ENCODE peak calls at places on chromosomes 4 and X, in four cellular contexts. R is cardiac muscle cell, W is NCI-H345, X is astrocyte. Z is an unnamed sample.

GRCh38 chr4:57214654-57215411 is 104.6 kb upstream of the IGFBP7 start:
- DNase-seq in R (no peak), W (no peak), X (no peak), Z (no peak)

GRCh38 chr4:38125816-38126215 is 165.6 kb downstream of the PTTG2 start:
- DNase-seq in W (no peak), R (no peak), X (no peak), Z (no peak)

GRCh38 chr4:74441744-74442143 is 3.2 kb upstream of the AREG start:
- DNase-seq in W (no peak), X (no peak), R (no peak), Z (no peak)

GRCh38 chrX:139691493-139691842 is 16.5 kb downstream of the MCF2 start:
- DNase-seq in W (no peak), X (no peak), R (peak), Z (no peak)

GRCh38 chr4:108215055-108215454 is 46.3 kb upstream of the LEF1 start:
- DNase-seq in R (no peak), W (no peak), X (no peak), Z (no peak)

GRCh38 chr4:17168571-17168970 is 270.1 kb upstream of the LDB2 start:
- DNase-seq in R (no peak), W (no peak), X (peak), Z (no peak)

GRCh38 chr4:163161536-163162205 is 5.0 kb downstream of the NAF1 start:
- DNase-seq in W (no peak), R (no peak), X (peak), Z (no peak)

GRCh38 chr4:38691251-38692008 is 27.4 kb downstream of the KLF3 start:
- DNase-seq in W (no peak), R (no peak), X (peak), Z (no peak)

GRCh38 chr4:147492761-147493160 is 11.9 kb downstream of the EDNRA start:
- DNase-seq in R (no peak), X (peak), W (no peak), Z (no peak)

GRCh38 chr4:26321326-26322276 is 787 bp downstream of the RBPJ start:
- DNase-seq in X (peak), R (peak), W (peak), Z (peak)

GRCh38 chr4:88759039-88759631 is 61.5 kb upstream of the NAP1L5 start:
- DNase-seq in X (peak), W (peak), R (peak), Z (no peak)

GRCh38 chr4:98611649-98612317 is 46.6 kb downstream of the TSPAN5 start:
- DNase-seq in X (no peak), W (no peak), R (no peak), Z (no peak)

GRCh38 chr4:87239821-87240220 is 19.4 kb upstream of the KLHL8 start:
- DNase-seq in R (no peak), X (no peak), W (no peak), Z (no peak)

GRCh38 chr4:68708566-68708965 is 38.1 kb upstream of the UGT2B15 start:
- DNase-seq in X (no peak), W (no peak), R (no peak), Z (no peak)

GRCh38 chrX:130086414-130087207 is 23.7 kb downstream of the ELF4 start:
- DNase-seq in X (no peak), R (no peak), W (no peak), Z (no peak)

GRCh38 chr4:87465739-87466366 is 43.5 kb downstream of the NUDT9 start:
- DNase-seq in W (peak), X (peak), R (peak), Z (peak)

GRCh38 chrX:37380256-37380655 is 31.1 kb downstream of the PRRG1 start:
- DNase-seq in W (no peak), R (no peak), X (no peak), Z (no peak)

GRCh38 chr4:23582671-23583070 is 307.2 kb downstream of the PPARGC1A start:
- DNase-seq in X (no peak), R (no peak), W (no peak), Z (no peak)

GRCh38 chr4:145887241-145887964 is 51.2 kb downstream of the ZNF827 start:
- DNase-seq in R (no peak), W (no peak), X (peak), Z (no peak)

GRCh38 chrX:154472685-154473632 is 6.1 kb downstream of the LAGE3 start:
- DNase-seq in R (no peak), X (no peak), W (no peak), Z (no peak)

GRCh38 chr4:86670739-86671138 is 76.6 kb downstream of the PTPN13 start:
- DNase-seq in R (no peak), W (no peak), X (peak), Z (no peak)

GRCh38 chr4:126530996-126531585 is 1101.7 kb upstream of the INTU start:
- DNase-seq in R (no peak), X (peak), W (no peak), Z (no peak)

GRCh38 chr4:3520276-3520675 is 11.9 kb downstream of the LRPAP1 start:
- DNase-seq in X (no peak), W (no peak), R (no peak), Z (no peak)

GRCh38 chr4:48813984-48814383 is 16.9 kb upstream of the OCIAD1 start:
- DNase-seq in W (peak), R (no peak), X (no peak), Z (peak)

GRCh38 chr4:38266616-38267015 is 306.4 kb downstream of the PTTG2 start:
- DNase-seq in W (no peak), X (peak), R (no peak), Z (no peak)

GRCh38 chr4:109005523-109005922 is 242.7 kb upstream of the ETNPPL start:
- DNase-seq in W (no peak), R (no peak), X (peak), Z (no peak)

GRCh38 chr4:1792158-1792831 is 798 bp upstream of the FGFR3 start:
- DNase-seq in R (no peak), W (no peak), X (no peak), Z (peak)

Z was measured in NCI-H82.